ENCODE peak calls at places on chromosome 1, in nine cellular contexts. One of them, this sample, is unnamed. For H3K4me1, the result is how much of the 10 kb centered on the place peaks cover.

GRCh38 chr1:100868364-100868995 is 26.2 kb downstream of the EXTL2 start:
- DNase-seq in effector memory CD4-positive, alpha-beta T cell: no peak
- DNase-seq in keratinocyte: no peak
- DNase-seq in ovary: no peak
- DNase-seq in heart left ventricle: no peak
- DNase-seq in Panc1: peak
- DNase-seq in uterus: no peak
- DNase-seq in right cardiac atrium: no peak
- DNase-seq in adrenal gland: no peak
- DNase-seq in this sample: no peak

GRCh38 chr1:59752556-59753412 is 62.0 kb upstream of the HOOK1 start:
- DNase-seq in effector memory CD4-positive, alpha-beta T cell: no peak
- DNase-seq in keratinocyte: no peak
- DNase-seq in ovary: no peak
- DNase-seq in heart left ventricle: no peak
- DNase-seq in Panc1: no peak
- DNase-seq in uterus: no peak
- DNase-seq in right cardiac atrium: no peak
- DNase-seq in adrenal gland: no peak
- DNase-seq in this sample: no peak

GRCh38 chr1:150149490-150150453 is at the start of gene PLEKHO1:
- DNase-seq in effector memory CD4-positive, alpha-beta T cell: peak
- DNase-seq in keratinocyte: no peak
- DNase-seq in ovary: peak
- DNase-seq in heart left ventricle: peak
- DNase-seq in Panc1: no peak
- DNase-seq in uterus: peak
- DNase-seq in right cardiac atrium: peak
- DNase-seq in adrenal gland: peak
- DNase-seq in this sample: peak

GRCh38 chr1:31937300-31938183 is 626 bp downstream of the PTP4A2 start:
- DNase-seq in effector memory CD4-positive, alpha-beta T cell: peak
- DNase-seq in keratinocyte: no peak
- DNase-seq in ovary: peak
- DNase-seq in heart left ventricle: peak
- DNase-seq in Panc1: no peak
- DNase-seq in uterus: peak
- DNase-seq in right cardiac atrium: peak
- DNase-seq in adrenal gland: peak
- DNase-seq in this sample: peak

GRCh38 chr1:106225406-106225805 is 831.1 kb upstream of the PRMT6 start:
- DNase-seq in effector memory CD4-positive, alpha-beta T cell: no peak
- DNase-seq in keratinocyte: no peak
- DNase-seq in ovary: no peak
- DNase-seq in heart left ventricle: no peak
- DNase-seq in Panc1: no peak
- DNase-seq in uterus: no peak
- DNase-seq in right cardiac atrium: no peak
- DNase-seq in adrenal gland: no peak
- DNase-seq in this sample: no peak

GRCh38 chr1:25653558-25653957 is 37.0 kb downstream of the MAN1C1 start:
- DNase-seq in effector memory CD4-positive, alpha-beta T cell: no peak
- DNase-seq in keratinocyte: no peak
- DNase-seq in ovary: peak
- DNase-seq in heart left ventricle: no peak
- DNase-seq in Panc1: no peak
- DNase-seq in uterus: no peak
- DNase-seq in right cardiac atrium: no peak
- DNase-seq in adrenal gland: no peak
- DNase-seq in this sample: no peak

GRCh38 chr1:15153842-15154479 is 414 bp downstream of the TMEM51 start:
- DNase-seq in effector memory CD4-positive, alpha-beta T cell: no peak
- DNase-seq in keratinocyte: no peak
- DNase-seq in ovary: peak
- DNase-seq in heart left ventricle: peak
- DNase-seq in Panc1: no peak
- DNase-seq in uterus: peak
- DNase-seq in right cardiac atrium: peak
- DNase-seq in adrenal gland: peak
- DNase-seq in this sample: peak

GRCh38 chr1:175797576-175797975 is 54.2 kb upstream of the TNR start:
- DNase-seq in effector memory CD4-positive, alpha-beta T cell: no peak
- DNase-seq in keratinocyte: no peak
- DNase-seq in ovary: no peak
- DNase-seq in heart left ventricle: no peak
- DNase-seq in Panc1: no peak
- DNase-seq in uterus: no peak
- DNase-seq in right cardiac atrium: no peak
- DNase-seq in adrenal gland: no peak
- DNase-seq in this sample: no peak

GRCh38 chr1:91278754-91279153 is 125.9 kb downstream of the HFM1 start:
- DNase-seq in effector memory CD4-positive, alpha-beta T cell: no peak
- DNase-seq in keratinocyte: no peak
- DNase-seq in ovary: no peak
- DNase-seq in heart left ventricle: no peak
- DNase-seq in Panc1: no peak
- DNase-seq in uterus: no peak
- DNase-seq in right cardiac atrium: no peak
- DNase-seq in adrenal gland: no peak
- DNase-seq in this sample: no peak

GRCh38 chr1:39576016-39576657 is 453 bp downstream of the PABPC4 start:
- DNase-seq in effector memory CD4-positive, alpha-beta T cell: peak
- DNase-seq in keratinocyte: no peak
- DNase-seq in ovary: peak
- DNase-seq in heart left ventricle: no peak
- DNase-seq in Panc1: no peak
- DNase-seq in uterus: no peak
- DNase-seq in right cardiac atrium: peak
- DNase-seq in adrenal gland: peak
- DNase-seq in this sample: peak

GRCh38 chr1:20472860-20473711 is 12.9 kb downstream of the CAMK2N1 start:
- DNase-seq in effector memory CD4-positive, alpha-beta T cell: no peak
- DNase-seq in keratinocyte: no peak
- DNase-seq in ovary: peak
- DNase-seq in heart left ventricle: peak
- DNase-seq in Panc1: no peak
- DNase-seq in uterus: peak
- DNase-seq in right cardiac atrium: peak
- DNase-seq in adrenal gland: peak
- DNase-seq in this sample: no peak

GRCh38 chr1:8360493-8361197 is 42.7 kb downstream of the SLC45A1 start:
- DNase-seq in effector memory CD4-positive, alpha-beta T cell: no peak
- DNase-seq in keratinocyte: no peak
- DNase-seq in ovary: no peak
- DNase-seq in heart left ventricle: peak
- DNase-seq in Panc1: no peak
- DNase-seq in uterus: peak
- DNase-seq in right cardiac atrium: peak
- DNase-seq in adrenal gland: no peak
- DNase-seq in this sample: no peak

GRCh38 chr1:202958544-202959275 is 598 bp upstream of the ADIPOR1 start:
- DNase-seq in effector memory CD4-positive, alpha-beta T cell: no peak
- DNase-seq in keratinocyte: no peak
- DNase-seq in ovary: no peak
- DNase-seq in heart left ventricle: no peak
- DNase-seq in Panc1: no peak
- DNase-seq in uterus: no peak
- DNase-seq in right cardiac atrium: no peak
- DNase-seq in adrenal gland: peak
- DNase-seq in this sample: no peak

GRCh38 chr1:229254910-229255541 is 15.9 kb upstream of the RAB4A start:
- DNase-seq in effector memory CD4-positive, alpha-beta T cell: no peak
- DNase-seq in keratinocyte: no peak
- DNase-seq in ovary: no peak
- DNase-seq in heart left ventricle: no peak
- DNase-seq in Panc1: no peak
- DNase-seq in uterus: no peak
- DNase-seq in right cardiac atrium: no peak
- DNase-seq in adrenal gland: no peak
- DNase-seq in this sample: no peak

GRCh38 chr1:235809949-235810348 is 56.8 kb downstream of the LYST start:
- DNase-seq in effector memory CD4-positive, alpha-beta T cell: no peak
- DNase-seq in keratinocyte: no peak
- DNase-seq in ovary: no peak
- DNase-seq in heart left ventricle: no peak
- DNase-seq in Panc1: no peak
- DNase-seq in uterus: no peak
- DNase-seq in right cardiac atrium: no peak
- DNase-seq in adrenal gland: no peak
- DNase-seq in this sample: no peak

GRCh38 chr1:176744142-176744541 is 281.2 kb downstream of the PAPPA2 start:
- DNase-seq in effector memory CD4-positive, alpha-beta T cell: no peak
- DNase-seq in keratinocyte: no peak
- DNase-seq in ovary: no peak
- DNase-seq in heart left ventricle: no peak
- DNase-seq in Panc1: no peak
- DNase-seq in uterus: no peak
- DNase-seq in right cardiac atrium: no peak
- DNase-seq in adrenal gland: no peak
- DNase-seq in this sample: no peak

GRCh38 chr1:168454211-168454815 is 89.5 kb downstream of the XCL2 start:
- DNase-seq in effector memory CD4-positive, alpha-beta T cell: no peak
- DNase-seq in keratinocyte: no peak
- DNase-seq in ovary: no peak
- DNase-seq in heart left ventricle: no peak
- DNase-seq in Panc1: no peak
- DNase-seq in uterus: no peak
- DNase-seq in right cardiac atrium: no peak
- DNase-seq in adrenal gland: no peak
- DNase-seq in this sample: no peak

GRCh38 chr1:230495891-230496385 is 69.8 kb upstream of the PGBD5 start:
- DNase-seq in effector memory CD4-positive, alpha-beta T cell: no peak
- DNase-seq in keratinocyte: no peak
- DNase-seq in ovary: no peak
- DNase-seq in heart left ventricle: no peak
- DNase-seq in Panc1: no peak
- DNase-seq in uterus: no peak
- DNase-seq in right cardiac atrium: peak
- DNase-seq in adrenal gland: no peak
- DNase-seq in this sample: no peak

GRCh38 chr1:206704239-206704638 is 19.5 kb downstream of the MAPKAPK2 start:
- DNase-seq in effector memory CD4-positive, alpha-beta T cell: no peak
- DNase-seq in keratinocyte: no peak
- DNase-seq in ovary: no peak
- DNase-seq in heart left ventricle: no peak
- DNase-seq in Panc1: no peak
- DNase-seq in uterus: no peak
- DNase-seq in right cardiac atrium: no peak
- DNase-seq in adrenal gland: no peak
- DNase-seq in this sample: no peak
- H3K4me1 ChIP-seq in effector memory CD4-positive, alpha-beta T cell: half or more
- H3K4me1 ChIP-seq in keratinocyte: under half
- H3K4me1 ChIP-seq in ovary: under half
- H3K4me1 ChIP-seq in heart left ventricle: half or more
- H3K4me1 ChIP-seq in Panc1: under half
- H3K4me1 ChIP-seq in uterus: under half
- H3K4me1 ChIP-seq in right cardiac atrium: half or more
- H3K4me1 ChIP-seq in adrenal gland: half or more
- H3K4me1 ChIP-seq in this sample: half or more

GRCh38 chr1:52119291-52119690 is 22.6 kb upstream of the ZFYVE9 start:
- DNase-seq in effector memory CD4-positive, alpha-beta T cell: no peak
- DNase-seq in keratinocyte: no peak
- DNase-seq in ovary: no peak
- DNase-seq in heart left ventricle: no peak
- DNase-seq in Panc1: no peak
- DNase-seq in uterus: no peak
- DNase-seq in right cardiac atrium: no peak
- DNase-seq in adrenal gland: no peak
- DNase-seq in this sample: no peak
- H3K27ac ChIP-seq in effector memory CD4-positive, alpha-beta T cell: no peak
- H3K27ac ChIP-seq in keratinocyte: no peak
- H3K27ac ChIP-seq in ovary: no peak
- H3K27ac ChIP-seq in heart left ventricle: no peak
- H3K27ac ChIP-seq in Panc1: no peak
- H3K27ac ChIP-seq in uterus: no peak
- H3K27ac ChIP-seq in right cardiac atrium: no peak
- H3K27ac ChIP-seq in adrenal gland: no peak
- H3K27ac ChIP-seq in this sample: no peak

DNA sequence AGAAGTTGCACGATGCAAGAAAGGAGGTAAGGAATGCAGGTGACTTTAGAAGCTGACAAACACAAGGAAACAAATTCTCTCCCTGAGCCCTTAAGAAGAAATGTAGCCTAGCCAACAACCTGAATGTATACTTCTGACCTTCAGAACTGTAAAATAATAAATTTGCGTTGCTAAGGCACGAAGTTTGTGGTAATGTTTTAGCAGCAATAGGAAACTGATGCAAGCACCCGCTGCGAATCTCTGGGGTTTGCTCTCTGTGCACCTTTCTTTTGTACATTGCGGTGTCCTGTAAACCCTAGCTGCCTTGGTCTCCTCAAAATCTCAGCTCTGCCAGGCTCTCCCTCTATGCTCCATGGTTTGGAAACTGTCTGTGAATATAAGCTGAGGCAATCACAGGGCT is 15.1 kb downstream of the CD53 start:
- DNase-seq in effector memory CD4-positive, alpha-beta T cell: no peak
- DNase-seq in keratinocyte: no peak
- DNase-seq in ovary: no peak
- DNase-seq in heart left ventricle: no peak
- DNase-seq in Panc1: no peak
- DNase-seq in uterus: no peak
- DNase-seq in right cardiac atrium: no peak
- DNase-seq in adrenal gland: no peak
- DNase-seq in this sample: no peak
- H3K4me1 ChIP-seq in effector memory CD4-positive, alpha-beta T cell: under half
- H3K4me1 ChIP-seq in keratinocyte: under half
- H3K4me1 ChIP-seq in ovary: under half
- H3K4me1 ChIP-seq in heart left ventricle: under half
- H3K4me1 ChIP-seq in Panc1: under half
- H3K4me1 ChIP-seq in uterus: under half
- H3K4me1 ChIP-seq in right cardiac atrium: under half
- H3K4me1 ChIP-seq in adrenal gland: under half
- H3K4me1 ChIP-seq in this sample: under half

DNA sequence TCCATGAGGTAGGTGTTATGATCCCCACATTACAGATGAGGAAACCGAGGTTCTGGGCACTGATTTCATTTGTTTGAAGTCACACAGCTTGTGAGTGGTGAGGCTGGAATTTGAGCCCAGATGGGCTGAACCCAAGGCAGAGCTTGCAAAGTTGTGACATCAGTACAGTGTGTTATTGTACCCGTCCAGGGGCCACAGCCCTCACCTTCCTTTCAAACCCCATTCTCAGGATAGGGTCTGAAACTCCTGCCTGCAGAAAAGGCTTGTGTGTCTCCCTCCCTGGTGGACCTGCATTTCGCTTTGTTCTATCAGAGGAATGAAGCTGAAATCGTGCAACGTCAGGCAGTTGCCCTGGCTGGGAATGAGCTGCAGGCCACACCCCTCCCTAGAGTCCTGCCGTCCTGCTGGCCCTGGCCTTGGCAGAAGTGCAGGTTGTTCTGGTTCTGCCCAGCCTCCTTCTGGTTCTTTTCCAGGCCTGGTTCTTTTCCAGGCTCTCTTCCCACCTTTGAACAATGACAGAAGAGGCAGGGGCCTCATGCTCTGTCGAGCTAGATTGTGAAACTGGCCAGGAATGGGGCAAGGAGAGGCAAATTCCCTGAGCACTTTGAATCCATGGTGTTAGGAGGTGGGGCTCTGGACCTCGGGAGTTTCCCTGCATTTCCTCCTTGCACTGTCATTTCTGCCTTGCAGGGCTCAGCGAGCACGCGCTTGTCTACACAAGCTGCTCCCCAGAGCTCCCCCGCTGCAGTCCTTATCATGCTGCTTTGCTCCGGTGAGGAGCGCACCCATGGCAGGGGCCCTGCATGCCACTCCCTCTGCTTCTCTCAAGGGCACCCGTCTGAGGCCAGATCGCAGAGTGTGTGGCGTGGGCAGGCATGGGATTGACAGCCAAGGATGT is 8.2 kb upstream of the MYOM3 start:
- DNase-seq in effector memory CD4-positive, alpha-beta T cell: no peak
- DNase-seq in keratinocyte: no peak
- DNase-seq in ovary: no peak
- DNase-seq in heart left ventricle: peak
- DNase-seq in Panc1: no peak
- DNase-seq in uterus: no peak
- DNase-seq in right cardiac atrium: peak
- DNase-seq in adrenal gland: peak
- DNase-seq in this sample: peak
- H3K27ac ChIP-seq in effector memory CD4-positive, alpha-beta T cell: no peak
- H3K27ac ChIP-seq in keratinocyte: peak
- H3K27ac ChIP-seq in ovary: no peak
- H3K27ac ChIP-seq in heart left ventricle: peak
- H3K27ac ChIP-seq in Panc1: no peak
- H3K27ac ChIP-seq in uterus: no peak
- H3K27ac ChIP-seq in right cardiac atrium: peak
- H3K27ac ChIP-seq in adrenal gland: peak
- H3K27ac ChIP-seq in this sample: peak